ENCODE peak calls at places on chromosomes 11 and 22, in eight cellular contexts. G is uterus, I is H1, K is hepatocyte, H is OCI-LY7, V is IMR-90, Q is ovary, F is substantia nigra. J is an unnamed sample.
A peak's percentile ranks its signal among the peaks of the same experiment; 100 is the strongest.

GRCh38 chr11:111796696-111797095 is 30.5 kb upstream of the PPP2R1B start:
- DNase-seq in H (no peak), K (no peak), I (no peak), V (no peak), Q (no peak), F (no peak), G (no peak), J (peak; percentile 66)

GRCh38 chr11:129451524-129451923 is 75.9 kb downstream of the BARX2 start:
- DNase-seq in H (no peak), I (no peak), K (no peak), G (no peak), F (no peak), V (no peak), Q (no peak), J (no peak)

GRCh38 chr22:43169310-43170130 is 17.4 kb downstream of the TTLL12 start:
- DNase-seq in F (no peak), G (no peak), I (no peak), K (no peak), Q (no peak), V (no peak), H (no peak), J (no peak)

GRCh38 chr22:27267145-27267544 is 534.4 kb downstream of the MN1 start:
- DNase-seq in I (no peak), V (no peak), G (no peak), F (no peak), H (no peak), K (no peak), Q (no peak), J (no peak)

GRCh38 chr11:78350646-78351165 is 66.9 kb downstream of the GAB2 start:
- DNase-seq in K (no peak), G (no peak), V (peak; percentile 47), F (peak; percentile 45), H (peak; percentile 22), I (no peak), Q (no peak), J (peak; percentile 79)

GRCh38 chr22:30720263-30720837 is 25.7 kb downstream of the OSBP2 start:
- DNase-seq in I (no peak), K (no peak), V (no peak), F (no peak), H (no peak), Q (no peak), G (no peak), J (no peak)

GRCh38 chr11:44067266-44067665 is 1.2 kb downstream of the ACCS start:
- DNase-seq in Q (no peak), V (no peak), H (no peak), G (no peak), I (no peak), F (no peak), K (no peak), J (no peak)

GRCh38 chr11:13861411-13861810 is 101.1 kb upstream of the SPON1 start:
- DNase-seq in Q (no peak), K (no peak), I (no peak), H (peak; percentile 97), V (no peak), F (no peak), G (no peak), J (no peak)

GRCh38 chr22:27113211-27114030 is 456.0 kb downstream of the MIAT start:
- DNase-seq in G (peak; percentile 52), Q (peak; percentile 66), I (no peak), F (no peak), H (no peak), V (peak; percentile 97), K (peak; percentile 80), J (peak; percentile 84)

GRCh38 chr11:81010631-81011030 is 1569.8 kb upstream of the TENM4 start:
- DNase-seq in H (no peak), Q (no peak), V (no peak), G (no peak), K (no peak), F (no peak), I (no peak), J (no peak)

GRCh38 chr22:30979932-30980331 is 10.9 kb downstream of the TUG1 start:
- DNase-seq in F (no peak), I (no peak), V (no peak), G (no peak), K (peak; percentile 6), H (no peak), Q (no peak), J (no peak)

GRCh38 chr22:40031766-40032470 is 37.2 kb downstream of the FAM83F start:
- DNase-seq in G (no peak), H (no peak), I (no peak), V (no peak), F (no peak), Q (no peak), K (no peak), J (no peak)

GRCh38 chr11:131980878-131981668 is 610.7 kb downstream of the NTM start:
- DNase-seq in K (no peak), F (no peak), G (no peak), H (no peak), I (no peak), V (no peak), Q (no peak), J (peak; percentile 57)

GRCh38 chr11:110168404-110168803 is 75.2 kb downstream of the ZC3H12C start:
- DNase-seq in I (no peak), Q (no peak), K (no peak), H (no peak), V (no peak), G (no peak), F (no peak), J (no peak)

GRCh38 chr11:72239296-72239848 is 4.6 kb downstream of the PHOX2A start:
- DNase-seq in G (peak; percentile 71), I (peak; percentile 64), Q (peak; percentile 59), K (peak; percentile 64), V (peak; percentile 38), F (no peak), H (no peak), J (no peak)

GRCh38 chr11:1198766-1199688 is 23.8 kb upstream of the MUC5B start:
- DNase-seq in K (no peak), F (no peak), V (no peak), I (no peak), G (peak; percentile 11), H (no peak), Q (no peak), J (no peak)

GRCh38 chr11:10181811-10182210 is 112.2 kb downstream of the SBF2 start:
- DNase-seq in I (no peak), H (peak; percentile 35), K (peak; percentile 6), Q (no peak), V (peak; percentile 36), G (no peak), F (no peak), J (peak; percentile 51)

GRCh38 chr11:85947431-85948272 is 92.5 kb downstream of the CCDC83 start:
- DNase-seq in V (peak; percentile 93), Q (peak; percentile 71), K (peak; percentile 19), G (no peak), I (no peak), F (no peak), H (no peak), J (no peak)

DNA sequence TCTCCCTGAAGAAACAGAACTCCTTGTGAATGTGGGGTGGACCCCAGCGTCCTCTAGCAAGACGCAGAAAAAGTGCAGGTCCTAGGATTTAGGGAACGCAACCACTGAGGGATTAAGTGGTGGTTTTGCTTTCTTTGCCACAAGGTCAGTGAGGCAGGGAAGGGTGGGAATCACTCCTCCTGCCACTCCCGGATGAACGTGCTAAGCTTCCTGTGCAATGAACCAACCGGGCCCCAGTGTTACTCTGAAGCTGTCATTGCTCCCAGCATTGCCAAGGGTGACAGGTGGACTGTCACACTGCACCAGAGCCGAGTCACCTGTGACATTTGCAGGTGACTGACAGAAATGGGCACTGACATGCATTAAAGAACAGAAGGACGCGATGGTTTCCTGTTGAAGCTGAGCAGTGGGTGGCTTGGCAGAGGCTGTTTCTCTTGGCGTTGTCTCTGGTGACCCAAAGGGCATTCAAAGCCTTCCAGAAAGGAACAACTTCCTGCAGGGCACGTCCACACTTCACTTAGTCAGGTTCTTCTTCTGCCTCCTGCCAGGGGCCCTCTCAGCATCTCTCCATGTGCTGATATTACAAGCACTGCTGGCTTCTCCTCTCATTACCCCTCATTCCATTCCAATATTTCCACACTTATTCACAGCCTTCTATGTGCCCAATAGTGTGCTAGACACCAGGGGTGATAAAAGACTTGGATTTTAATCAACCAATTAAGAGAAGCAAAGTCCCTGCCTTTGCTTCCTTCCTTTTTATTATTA is 9.7 kb downstream of the KIRREL3 start:
- DNase-seq in Q (no peak), V (peak; percentile 40), G (no peak), K (no peak), I (no peak), F (no peak), H (no peak), J (no peak)
- H3K27ac ChIP-seq in Q (no peak overlapping the region), V (peak overlapping the region; percentile 24), G (no peak overlapping the region), K (no peak overlapping the region), I (no peak overlapping the region), F (peak overlapping the region; percentile 20), H (no peak overlapping the region), J (no peak overlapping the region)

GRCh38 chr11:45106440-45106839 is 40.0 kb upstream of the PRDM11 start:
- DNase-seq in G (no peak), F (no peak), H (no peak), Q (no peak), V (no peak), K (no peak), I (peak; percentile 28), J (no peak)
- H3K27ac ChIP-seq in G (no peak overlapping the region), F (no peak overlapping the region), H (no peak overlapping the region), Q (no peak overlapping the region), V (no peak overlapping the region), K (peak overlapping the region; percentile 48), I (no peak overlapping the region), J (no peak overlapping the region)

DNA sequence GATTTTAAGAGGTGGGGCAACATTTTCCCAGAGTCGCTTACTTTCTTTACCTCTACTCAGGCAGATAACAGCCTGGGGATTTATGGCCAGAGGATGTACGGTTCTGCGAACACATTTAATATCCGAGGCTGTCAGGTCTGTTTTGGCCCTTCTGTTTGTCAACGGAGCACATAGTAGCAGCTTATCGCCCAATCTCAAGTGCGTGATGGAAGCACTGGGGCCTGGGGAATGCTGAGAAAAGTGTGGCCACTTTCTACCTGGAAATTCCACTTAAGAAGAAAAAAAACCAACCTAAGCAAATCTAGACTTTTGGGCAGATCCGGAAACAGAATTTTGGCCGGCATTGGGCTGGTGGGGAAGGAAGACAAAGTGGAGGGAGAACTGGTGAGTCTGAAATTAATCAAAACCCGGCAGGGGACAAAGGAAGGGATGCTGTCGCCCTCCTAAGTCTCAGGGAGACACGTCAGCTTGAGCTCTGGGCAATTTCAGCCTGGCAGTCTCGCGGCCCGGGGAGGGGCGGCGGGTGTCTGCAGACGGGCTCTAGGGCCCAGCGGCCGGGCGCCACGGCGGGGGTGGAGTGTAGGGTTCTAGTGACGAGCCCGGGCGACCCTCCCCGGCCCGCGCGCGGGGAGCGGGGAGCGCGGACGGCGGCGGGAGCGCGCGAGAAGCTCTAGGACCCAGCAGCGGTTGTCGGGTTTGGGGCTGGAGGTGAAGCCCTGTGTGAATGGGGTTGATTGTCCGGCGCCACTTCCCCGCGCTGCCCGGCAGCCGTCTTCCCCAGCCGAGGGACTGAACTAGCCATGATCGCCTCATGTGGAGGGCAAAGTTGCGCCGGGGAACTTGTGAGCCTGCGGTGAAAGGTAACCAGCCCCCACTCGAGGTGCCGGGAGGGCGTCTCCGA is at the start of gene AMOTL1:
- DNase-seq in H (no peak), F (peak; percentile 80), V (peak; percentile 76), G (peak; percentile 88), I (peak; percentile 90), K (peak; percentile 96), Q (peak; percentile 81), J (peak; percentile 99)
- H3K27ac ChIP-seq in H (no peak within 1 kb of the TSS), F (peak within 1 kb of the TSS; percentile 51), V (peak within 1 kb of the TSS; percentile 97), G (peak within 1 kb of the TSS; percentile 94), I (no peak within 1 kb of the TSS), K (peak within 1 kb of the TSS; percentile 100), Q (peak within 1 kb of the TSS; percentile 47), J (peak within 1 kb of the TSS; percentile 82)

DNA sequence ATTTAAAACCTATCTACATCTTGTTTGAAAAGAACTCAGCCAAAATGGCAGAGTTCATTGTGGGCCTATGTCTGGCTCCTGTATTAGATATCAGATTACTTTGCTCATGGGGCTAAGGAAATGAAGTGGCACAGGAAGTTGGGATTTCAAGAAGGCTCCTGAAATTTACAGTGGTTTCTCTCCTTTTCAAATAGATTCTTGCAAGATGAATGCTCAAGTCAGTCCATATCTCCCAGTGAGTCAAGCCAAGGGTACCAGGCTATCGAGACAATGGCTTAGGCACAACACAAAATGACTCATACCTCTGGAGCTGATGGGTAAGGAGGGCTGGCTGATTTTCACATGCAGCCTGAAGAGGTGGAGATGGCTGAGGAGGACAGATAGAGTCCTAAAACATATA is 24.1 kb upstream of the APOA1 start:
- DNase-seq in G (no peak), Q (no peak), K (no peak), F (no peak), I (no peak), V (peak; percentile 83), H (no peak), J (peak; percentile 27)
- H3K27ac ChIP-seq in G (no peak overlapping the region), Q (no peak overlapping the region), K (no peak overlapping the region), F (no peak overlapping the region), I (no peak overlapping the region), V (no peak overlapping the region), H (no peak overlapping the region), J (no peak overlapping the region)